ENCODE peak calls at places on chromosomes 4 and X, in seven cellular contexts. V, E, I, A, F, G and O are unnamed samples.

GRCh38 chr4:79082988-79083387 is 143.8 kb upstream of the PAQR3 start:
- DNase-seq in F (no peak), A (no peak), G (no peak), E (no peak), I (no peak), V (no peak), O (no peak)

GRCh38 chrX:22378296-22378695 is 105.6 kb downstream of the CBLL2 start:
- DNase-seq in G (no peak), I (no peak), V (no peak), E (no peak), F (no peak), A (no peak), O (no peak)

GRCh38 chr4:119149110-119149509 is 13.5 kb downstream of the MYOZ2 start:
- DNase-seq in F (no peak), A (no peak), G (no peak), V (no peak), E (no peak), I (no peak), O (no peak)

GRCh38 chr4:140000232-140000631 is 153.8 kb downstream of the MAML3 start:
- DNase-seq in E (no peak), V (no peak), F (no peak), G (no peak), I (no peak), A (no peak), O (no peak)

GRCh38 chrX:17822351-17822750 is 38.7 kb downstream of the RAI2 start:
- DNase-seq in E (no peak), V (no peak), A (no peak), G (no peak), F (no peak), I (no peak), O (no peak)

GRCh38 chrX:154750301-154751120 is at the start of gene GAB3:
- DNase-seq in V (no peak), A (peak; percentile 64), E (no peak), F (peak; percentile 22), G (peak; percentile 25), I (no peak), O (peak; percentile 45)

GRCh38 chr4:124872659-124873058 is 160.1 kb upstream of the ANKRD50 start:
- DNase-seq in G (no peak), V (no peak), F (no peak), A (no peak), I (no peak), E (no peak), O (no peak)

GRCh38 chrX:50202539-50202938 is 1.7 kb upstream of the AKAP4 start:
- DNase-seq in E (no peak), I (no peak), A (no peak), G (no peak), V (no peak), F (no peak), O (no peak)

GRCh38 chrX:1592863-1593201 is 1.4 kb downstream of the AKAP17A start:
- DNase-seq in I (no peak), V (no peak), A (no peak), E (no peak), G (peak; percentile 74), F (peak; percentile 37), O (peak; percentile 35)

GRCh38 chr4:10006236-10006603 is 15.1 kb downstream of the SLC2A9 start:
- DNase-seq in G (no peak), V (peak; percentile 12), A (no peak), I (no peak), E (no peak), F (peak; percentile 81), O (no peak)

GRCh38 chrX:18895157-18895952 is 88.6 kb downstream of the PHKA2 start:
- DNase-seq in F (no peak), V (no peak), E (no peak), G (peak; percentile 36), I (no peak), A (no peak), O (no peak)

GRCh38 chrX:20071511-20072079 is 45.1 kb downstream of the MAP7D2 start:
- DNase-seq in G (no peak), F (no peak), V (no peak), A (no peak), I (no peak), E (no peak), O (no peak)

GRCh38 chr4:124640037-124640730 is 72.3 kb downstream of the ANKRD50 start:
- DNase-seq in A (no peak), E (no peak), F (no peak), I (no peak), G (no peak), V (no peak), O (no peak)

GRCh38 chrX:134460861-134461218 is 875 bp downstream of the HPRT1 start:
- DNase-seq in G (no peak), F (peak; percentile 9), I (no peak), V (peak; percentile 23), E (no peak), A (no peak), O (no peak)

GRCh38 chr4:159444668-159445067 is 341.8 kb downstream of the RAPGEF2 start:
- DNase-seq in I (no peak), F (no peak), V (no peak), A (no peak), E (no peak), G (no peak), O (no peak)

GRCh38 chr4:120723986-120724385 is 198.5 kb downstream of the PRDM5 start:
- DNase-seq in A (no peak), G (no peak), I (no peak), V (no peak), F (no peak), E (no peak), O (no peak)

GRCh38 chr4:165433529-165433928 is 54.7 kb downstream of the CPE start:
- DNase-seq in A (no peak), E (no peak), F (peak; percentile 6), G (no peak), I (no peak), V (no peak), O (no peak)

GRCh38 chr4:172736046-172736445 is 432.6 kb upstream of the GALNT7 start:
- DNase-seq in V (peak; percentile 2), A (no peak), I (no peak), G (no peak), F (no peak), E (no peak), O (no peak)

GRCh38 chr4:172740434-172740833 is 428.2 kb upstream of the GALNT7 start:
- DNase-seq in G (no peak), V (no peak), F (no peak), E (no peak), A (no peak), I (no peak), O (no peak)

DNA sequence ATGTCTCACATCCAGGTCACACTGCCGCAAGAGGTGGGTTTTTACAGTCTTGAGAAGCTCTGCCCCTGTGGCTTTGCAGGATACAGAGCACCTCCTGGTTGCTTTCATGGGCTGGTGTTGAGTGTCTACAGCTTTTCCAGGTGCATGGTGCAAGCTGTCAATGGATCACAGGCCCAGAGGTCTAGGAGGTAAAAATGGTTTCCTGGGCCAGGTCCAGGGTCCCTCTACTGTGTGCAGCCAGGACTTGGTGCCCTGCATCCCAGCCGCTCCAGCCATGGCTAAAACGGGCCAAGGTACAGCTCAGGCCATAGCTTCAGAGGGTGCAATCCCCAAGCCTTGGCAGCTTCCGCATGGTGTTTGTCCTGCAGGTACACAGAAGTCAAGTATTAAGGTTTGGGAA is 434.1 kb upstream of the GALNT7 start:
- DNase-seq in A (no peak), F (no peak), I (no peak), E (no peak), V (no peak), G (no peak), O (no peak)
- H3K9me3 ChIP-seq in A (peaks cover 11% of the 10 kb centered on the region), F (peaks cover 30% of the 10 kb centered on the region), I (no peaks in the 10 kb centered on the region), E (peaks cover 24% of the 10 kb centered on the region), V (no peaks in the 10 kb centered on the region), G (no peaks in the 10 kb centered on the region), O (peaks cover 10% of the 10 kb centered on the region)

GRCh38 chr4:44070843-44071242 is 377.8 kb downstream of the KCTD8 start:
- DNase-seq in I (no peak), A (no peak), E (no peak), G (no peak), V (no peak), F (no peak), O (no peak)
- H3K9me3 ChIP-seq in I (no peaks in the 10 kb centered on the region), A (no peaks in the 10 kb centered on the region), E (peaks cover 22% of the 10 kb centered on the region), G (no peaks in the 10 kb centered on the region), V (no peaks in the 10 kb centered on the region), F (peaks cover 32% of the 10 kb centered on the region), O (no peaks in the 10 kb centered on the region)

DNA sequence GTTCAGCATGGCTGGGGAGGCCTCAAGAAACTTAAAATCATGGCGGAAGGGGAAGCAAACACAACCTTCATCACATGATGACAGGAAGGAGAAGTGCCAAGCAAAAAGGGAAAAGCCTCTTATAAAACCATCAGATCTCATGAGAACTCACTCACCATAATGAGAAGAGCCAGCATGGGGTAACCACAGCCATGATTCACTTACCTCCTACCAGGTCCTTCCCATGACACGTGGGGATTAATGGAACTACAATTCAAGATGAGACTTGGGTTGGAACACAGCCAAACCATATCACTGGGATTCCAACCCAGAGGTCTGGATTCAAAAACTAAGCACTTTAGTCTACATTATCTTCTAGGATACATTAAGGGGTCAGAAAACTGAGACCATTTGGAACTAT is 609.6 kb upstream of the SPANXN1 start:
- DNase-seq in E (no peak), V (no peak), G (no peak), F (no peak), A (no peak), I (peak; percentile 34), O (no peak)
- H3K9me3 ChIP-seq in E (no peaks in the 10 kb centered on the region), V (no peaks in the 10 kb centered on the region), G (no peaks in the 10 kb centered on the region), F (peaks cover 2% of the 10 kb centered on the region), A (peaks cover 4% of the 10 kb centered on the region), I (no peaks in the 10 kb centered on the region), O (no peaks in the 10 kb centered on the region)

GRCh38 chr4:655735-656151 is 18.3 kb downstream of the ATP5ME start:
- DNase-seq in G (no peak), F (no peak), V (no peak), E (no peak), I (no peak), A (peak; percentile 1), O (no peak)

GRCh38 chr4:658031-658667 is 15.9 kb downstream of the ATP5ME start:
- DNase-seq in A (no peak), I (no peak), F (no peak), E (no peak), V (no peak), G (no peak), O (no peak)

GRCh38 chr4:656651-657337 is 17.3 kb downstream of the ATP5ME start:
- DNase-seq in G (no peak), F (no peak), E (no peak), V (no peak), I (no peak), A (peak; percentile 2), O (no peak)

GRCh38 chr4:658681-659667 is 15.1 kb downstream of the ATP5ME start:
- DNase-seq in F (no peak), E (no peak), A (no peak), V (no peak), G (no peak), I (no peak), O (no peak)

DNA sequence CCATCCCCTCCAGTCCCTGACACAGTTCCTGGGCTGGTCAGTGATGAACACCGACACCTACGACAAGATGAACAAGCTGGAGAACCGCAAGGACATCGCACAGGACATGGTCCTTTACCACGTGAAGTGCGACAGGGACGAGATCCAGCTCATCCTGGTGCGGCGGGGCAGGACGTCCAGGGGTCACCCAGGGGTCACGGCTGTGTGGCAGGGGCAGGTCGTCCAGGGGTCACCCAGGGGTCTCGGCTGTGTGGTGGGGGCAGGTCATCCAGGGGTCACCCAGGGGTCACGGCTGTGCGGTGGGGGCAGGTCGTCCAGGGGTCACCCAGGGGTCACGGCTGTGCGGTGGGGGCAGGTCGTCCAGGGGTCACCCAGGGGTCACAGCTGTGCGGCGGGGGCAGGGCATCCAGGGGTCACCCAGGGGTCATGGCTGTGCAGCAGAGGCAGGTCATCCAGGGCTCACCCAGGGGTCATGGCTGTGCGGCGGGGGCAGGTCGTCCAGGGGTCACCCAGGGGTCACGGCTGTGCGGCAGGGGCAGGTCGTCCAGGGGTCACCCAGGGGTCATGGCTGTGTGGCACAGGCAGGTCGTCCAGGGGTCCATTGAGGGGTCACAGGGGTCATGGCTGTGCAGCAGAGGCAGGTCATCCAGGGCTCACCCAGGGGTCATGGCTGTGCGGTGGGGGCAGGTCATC is 16.6 kb downstream of the ATP5ME start:
- DNase-seq in A (peak; percentile 2), F (no peak), E (no peak), I (no peak), V (no peak), G (no peak), O (no peak)
- H3K9me3 ChIP-seq in A (no peaks in the 10 kb centered on the region), F (no peaks in the 10 kb centered on the region), E (no peaks in the 10 kb centered on the region), I (no peaks in the 10 kb centered on the region), V (no peaks in the 10 kb centered on the region), G (no peaks in the 10 kb centered on the region), O (no peaks in the 10 kb centered on the region)